ENCODE peak calls at places on chromosomes 3 and 15, in seven cellular contexts. N is NCI-H187; O is HEK293T; V is EL; E is HT1080; W is AG09309; F is naive thymus-derived CD8-positive, alpha-beta T cell. M is an unnamed sample.
A peak's percentile ranks its signal among the peaks of the same experiment; 100 is the strongest.

GRCh38 chr3:179450321-179450720 is 949 bp downstream of the GNB4 start:
- DNase-seq in N (no peak), O (no peak), V (peak; percentile 26), E (peak; percentile 44), W (no peak), F (no peak), M (peak; percentile 32)

GRCh38 chr15:66863382-66864085 is 161.5 kb downstream of the SMAD6 start:
- DNase-seq in N (no peak), O (no peak), V (no peak), E (no peak), W (no peak), F (no peak), M (no peak)

GRCh38 chr3:115792206-115792955 is 169.1 kb downstream of the GAP43 start:
- DNase-seq in N (no peak), O (no peak), V (peak; percentile 31), E (peak; percentile 76), W (no peak), F (no peak), M (no peak)

GRCh38 chr15:72778796-72779195 is 4.8 kb downstream of the ADPGK start:
- DNase-seq in N (no peak), O (no peak), V (no peak), E (no peak), W (no peak), F (no peak), M (no peak)

GRCh38 chr3:43005253-43005652 is 26.1 kb downstream of the GASK1A start:
- DNase-seq in N (no peak), O (no peak), V (no peak), E (no peak), W (no peak), F (no peak), M (no peak)

GRCh38 chr3:188170461-188171459 is 16.8 kb downstream of the LPP start:
- DNase-seq in N (no peak), O (no peak), V (no peak), E (no peak), W (no peak), F (peak; percentile 8), M (no peak)

GRCh38 chr15:57217716-57218598 is 158.3 kb upstream of the CGNL1 start:
- DNase-seq in N (no peak), O (no peak), V (peak; percentile 46), E (peak; percentile 46), W (no peak), F (no peak), M (no peak)

GRCh38 chr3:151431940-151432339 is 28.9 kb downstream of the IGSF10 start:
- DNase-seq in N (no peak), O (no peak), V (peak; percentile 70), E (peak; percentile 93), W (peak; percentile 31), F (no peak), M (peak; percentile 9)

GRCh38 chr15:90618330-90619136 is 88.8 kb downstream of the CRTC3 start:
- DNase-seq in N (no peak), O (no peak), V (no peak), E (no peak), W (no peak), F (no peak), M (no peak)

GRCh38 chr15:70856884-70857546 is 3.1 kb upstream of the LARP6 start:
- DNase-seq in N (no peak), O (no peak), V (peak; percentile 100), E (peak; percentile 95), W (peak; percentile 99), F (no peak), M (no peak)

GRCh38 chr15:42084465-42085235 is 9.7 kb downstream of the PLA2G4D start:
- DNase-seq in N (peak; percentile 24), O (peak; percentile 72), V (peak; percentile 61), E (peak; percentile 73), W (no peak), F (no peak), M (peak; percentile 77)

GRCh38 chr15:60729850-60730458 is 251.0 kb upstream of the ICE2 start:
- DNase-seq in N (no peak), O (no peak), V (no peak), E (no peak), W (no peak), F (no peak), M (no peak)

GRCh38 chr3:87498358-87499080 is 222.1 kb upstream of the POU1F1 start:
- DNase-seq in N (no peak), O (no peak), V (peak; percentile 13), E (peak; percentile 7), W (no peak), F (no peak), M (no peak)

GRCh38 chr15:40336129-40337122 is 4.3 kb downstream of the CCDC9B start:
- DNase-seq in N (no peak), O (no peak), V (no peak), E (no peak), W (no peak), F (no peak), M (peak; percentile 65)

GRCh38 chr3:126678691-126679317 is 23.9 kb upstream of the TXNRD3 start:
- DNase-seq in N (peak; percentile 16), O (no peak), V (no peak), E (no peak), W (no peak), F (no peak), M (no peak)

GRCh38 chr15:36658321-36658720 is 78.9 kb downstream of the CDIN1 start:
- DNase-seq in N (no peak), O (no peak), V (peak; percentile 70), E (no peak), W (peak; percentile 66), F (no peak), M (no peak)

GRCh38 chr3:15861163-15861562 is 63.4 kb upstream of the ANKRD28 start:
- DNase-seq in N (no peak), O (no peak), V (no peak), E (no peak), W (no peak), F (no peak), M (no peak)

GRCh38 chr3:126377211-126377610 is 17.5 kb upstream of the CFAP100 start:
- DNase-seq in N (no peak), O (no peak), V (no peak), E (no peak), W (no peak), F (no peak), M (no peak)

GRCh38 chr15:39199076-39199475 is 381.8 kb upstream of the THBS1 start:
- DNase-seq in N (no peak), O (no peak), V (peak; percentile 59), E (no peak), W (no peak), F (no peak), M (no peak)

GRCh38 chr15:70892912-70893560 is 410 bp downstream of the LRRC49 start:
- DNase-seq in N (no peak), O (peak; percentile 26), V (peak; percentile 68), E (peak; percentile 67), W (no peak), F (no peak), M (peak; percentile 77)